ENCODE peak calls at places on chromosomes 7 and 10, in four cellular contexts. P is Karpas-422, D is SK-N-SH, Z is hepatocyte. F is an unnamed sample. For H3K9me2, the result is how much of the 10 kb centered on the place peaks cover.

GRCh38 chr7:1428941-1429444 is 30.3 kb downstream of the MICALL2 start:
- DNase-seq in P (no peak), D (no peak), Z (no peak), F (no peak)

GRCh38 chr7:69738396-69738889 is 140.2 kb downstream of the AUTS2 start:
- DNase-seq in P (peak), D (no peak), Z (peak), F (peak)

GRCh38 chr7:103914147-103914899 is 75.1 kb downstream of the RELN start:
- DNase-seq in P (no peak), D (no peak), Z (peak), F (no peak)

GRCh38 chr10:80491251-80492102 is 37.4 kb downstream of the TSPAN14 start:
- DNase-seq in P (no peak), D (no peak), Z (no peak), F (no peak)

GRCh38 chr7:120064565-120064964 is 208.4 kb upstream of the KCND2 start:
- DNase-seq in P (no peak), D (no peak), Z (no peak), F (peak)

GRCh38 chr10:70274643-70275042 is 9.2 kb downstream of the NPFFR1 start:
- DNase-seq in P (no peak), D (no peak), Z (no peak), F (peak)

GRCh38 chr10:61091531-61091930 is 147.5 kb upstream of the RHOBTB1 start:
- DNase-seq in P (no peak), D (no peak), Z (no peak), F (no peak)

GRCh38 chr10:34933676-34934075 is 118.6 kb upstream of the PARD3 start:
- DNase-seq in P (no peak), D (no peak), Z (no peak), F (no peak)

GRCh38 chr10:12938271-12938670 is 63.2 kb downstream of the CCDC3 start:
- DNase-seq in P (no peak), D (no peak), Z (no peak), F (no peak)

GRCh38 chr10:110067960-110068770 is 60.4 kb downstream of the ADD3 start:
- DNase-seq in P (no peak), D (no peak), Z (no peak), F (peak)

GRCh38 chr10:112775347-112775746 is 174.7 kb upstream of the TCF7L2 start:
- DNase-seq in P (no peak), D (no peak), Z (no peak), F (no peak)

GRCh38 chr7:927031-927671 is 27.3 kb downstream of the ADAP1 start:
- DNase-seq in P (no peak), D (no peak), Z (no peak), F (no peak)

GRCh38 chr10:100020883-100021248 is 11.1 kb upstream of the DNMBP start:
- DNase-seq in P (peak), D (no peak), Z (no peak), F (no peak)

GRCh38 chr7:135335628-135336139 is 102.0 kb downstream of the STRA8 start:
- DNase-seq in P (peak), D (peak), Z (peak), F (peak)

GRCh38 chr10:21495002-21495685 is 30.3 kb downstream of the SKIDA1 start:
- DNase-seq in P (no peak), D (peak), Z (no peak), F (no peak)

GRCh38 chr10:37314862-37315261 is 189.5 kb downstream of the ANKRD30A start:
- DNase-seq in P (no peak), D (no peak), Z (no peak), F (no peak)

GRCh38 chr7:17557305-17557704 is 258.9 kb downstream of the AHR start:
- DNase-seq in P (no peak), D (no peak), Z (no peak), F (no peak)

DNA sequence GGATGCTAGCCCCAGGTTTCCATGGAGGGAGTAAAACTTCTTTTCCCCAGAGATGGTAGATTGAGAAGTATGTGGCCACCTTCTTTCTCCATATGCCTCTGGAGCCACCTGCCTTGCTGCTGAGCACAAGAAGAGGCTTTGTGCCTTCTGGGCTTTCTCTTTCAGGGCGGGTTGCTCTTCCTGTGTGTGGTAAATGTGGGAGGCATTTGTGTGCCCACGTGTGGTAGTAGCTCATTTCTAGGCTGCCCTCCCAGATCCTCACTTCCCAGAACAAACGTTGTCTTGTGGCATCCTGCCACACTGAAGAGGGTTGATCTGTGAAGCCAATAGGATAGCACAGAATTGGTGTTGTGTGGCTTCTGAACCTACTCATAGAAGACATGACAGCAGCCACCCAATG is 342.0 kb upstream of the PODXL start:
- DNase-seq in P (no peak), D (no peak), Z (no peak), F (no peak)
- H3K9me2 ChIP-seq in P (under half), D (under half), Z (under half), F (under half)

GRCh38 chr7:131897016-131897789 is 340.8 kb upstream of the PODXL start:
- DNase-seq in P (no peak), D (peak), Z (no peak), F (no peak)
- H3K9me2 ChIP-seq in P (under half), D (under half), Z (under half), F (under half)

GRCh38 chr7:54709283-54709682 is 49.7 kb downstream of the SEC61G start:
- DNase-seq in P (no peak), D (no peak), Z (no peak), F (no peak)

GRCh38 chr7:54711900-54712595 is 47.0 kb downstream of the SEC61G start:
- DNase-seq in P (no peak), D (no peak), Z (no peak), F (no peak)

DNA sequence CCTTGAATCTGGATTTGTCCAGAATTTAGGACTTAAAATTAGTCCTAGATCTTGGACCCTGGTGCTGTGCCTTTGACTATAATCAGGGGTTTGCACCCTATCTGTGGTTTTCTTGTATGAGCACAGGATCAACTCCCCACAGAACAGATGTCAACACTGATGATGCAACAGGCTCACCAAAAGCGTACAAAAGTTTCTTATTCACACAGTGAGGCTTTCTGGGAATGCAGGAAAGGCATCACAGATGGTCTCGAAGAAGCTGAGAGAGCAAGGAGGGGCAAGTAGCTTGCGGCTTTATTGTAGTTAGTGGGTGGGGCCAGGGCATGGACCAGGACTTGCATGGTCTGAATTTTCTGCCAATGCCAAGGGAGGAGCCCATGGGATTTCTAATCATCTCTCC is 46.2 kb downstream of the SEC61G start:
- DNase-seq in P (no peak), D (no peak), Z (no peak), F (no peak)
- H3K9me2 ChIP-seq in P (under half), D (under half), Z (under half), F (under half)

DNA sequence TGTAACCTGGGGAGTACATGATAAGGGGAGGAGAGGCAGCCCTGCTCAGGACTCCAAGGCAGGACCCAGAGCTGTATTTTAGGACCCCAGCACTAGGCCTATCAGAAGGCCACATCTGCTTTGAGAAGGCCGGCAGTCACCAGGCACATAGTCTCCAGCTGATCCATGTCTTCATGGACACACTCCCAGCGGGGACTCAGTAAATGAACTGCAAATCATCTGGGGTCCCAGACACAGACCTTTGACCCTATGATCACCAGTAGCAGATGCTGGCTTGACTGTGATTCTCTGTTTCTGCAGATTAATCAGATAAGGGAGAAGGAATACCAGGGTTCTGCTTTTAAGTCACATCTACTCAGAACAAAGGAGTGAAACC is 341.4 kb upstream of the PODXL start:
- DNase-seq in P (no peak), D (no peak), Z (no peak), F (no peak)
- H3K9me2 ChIP-seq in P (under half), D (under half), Z (under half), F (under half)

GRCh38 chr10:91023708-91024438 is 103.0 kb upstream of the ANKRD1 start:
- DNase-seq in P (no peak), D (no peak), Z (no peak), F (no peak)
- H3K9me2 ChIP-seq in P (under half), D (under half), Z (under half), F (under half)

GRCh38 chr7:132730126-132730525 is 153.9 kb upstream of the PLXNA4 start:
- DNase-seq in P (no peak), D (no peak), Z (no peak), F (no peak)
- H3K9me2 ChIP-seq in P (under half), D (under half), Z (under half), F (under half)

GRCh38 chr7:36469236-36469635 is 79.6 kb downstream of the ANLN start:
- DNase-seq in P (no peak), D (no peak), Z (no peak), F (no peak)
- H3K9me2 ChIP-seq in P (under half), D (under half), Z (under half), F (under half)

GRCh38 chr7:133735222-133735621 is 391.9 kb upstream of the LRGUK start:
- DNase-seq in P (no peak), D (no peak), Z (no peak), F (no peak)
- H3K9me2 ChIP-seq in P (under half), D (under half), Z (under half), F (under half)

GRCh38 chr7:151477867-151478266 is 37.9 kb upstream of the CRYGN start:
- DNase-seq in P (no peak), D (no peak), Z (no peak), F (no peak)

GRCh38 chr7:151485006-151485732 is 34.5 kb downstream of the RHEB start:
- DNase-seq in P (no peak), D (no peak), Z (no peak), F (no peak)

GRCh38 chr7:151482883-151483699 is 36.6 kb downstream of the RHEB start:
- DNase-seq in P (no peak), D (no peak), Z (no peak), F (no peak)

GRCh38 chr7:151483700-151483960 is 36.1 kb downstream of the RHEB start:
- DNase-seq in P (no peak), D (no peak), Z (no peak), F (no peak)

GRCh38 chr7:151481650-151482505 is 37.8 kb downstream of the RHEB start:
- DNase-seq in P (no peak), D (no peak), Z (no peak), F (no peak)
- H3K9me2 ChIP-seq in P (under half), D (under half), Z (under half), F (under half)

F was measured in MM.1S.